ENCODE peak calls at places on chromosomes 5 and 9, in seven cellular contexts. D, S, Z, H, G, M and W are unnamed samples.

GRCh38 chr9:113390192-113390960 is 10.7 kb downstream of the ALAD start:
- DNase-seq in M (no peak), D (no peak), S (no peak), H (no peak), Z (no peak), G (no peak), W (no peak)

GRCh38 chr9:106970219-106970975 is 107.4 kb downstream of the ZNF462 start:
- DNase-seq in H (no peak), D (no peak), S (no peak), Z (no peak), G (no peak), M (no peak), W (no peak)

GRCh38 chr9:19252174-19252884 is 21.8 kb downstream of the DENND4C start:
- DNase-seq in S (no peak), D (no peak), G (no peak), H (no peak), Z (no peak), M (no peak), W (no peak)

GRCh38 chr5:9265391-9266287 is 280.2 kb downstream of the SEMA5A start:
- DNase-seq in H (no peak), D (peak; percentile 96), G (no peak), M (peak; percentile 85), S (no peak), Z (no peak), W (peak; percentile 84)

GRCh38 chr5:57754616-57755015 is 272.0 kb upstream of the ACTBL2 start:
- DNase-seq in G (no peak), H (no peak), Z (no peak), M (no peak), D (peak; percentile 36), S (no peak), W (no peak)

GRCh38 chr9:113633782-113634596 is 170.5 kb downstream of the RGS3 start:
- DNase-seq in G (peak; percentile 70), H (peak; percentile 42), Z (no peak), D (no peak), M (no peak), S (no peak), W (no peak)

GRCh38 chr9:112831281-112831851 is 59.3 kb downstream of the SLC46A2 start:
- DNase-seq in S (no peak), D (peak; percentile 40), G (no peak), M (no peak), H (no peak), Z (peak; percentile 59), W (no peak)

GRCh38 chr5:78701795-78702406 is 53.3 kb upstream of the LHFPL2 start:
- DNase-seq in H (no peak), S (no peak), G (no peak), Z (no peak), D (peak; percentile 16), M (no peak), W (no peak)

GRCh38 chr9:3708751-3709150 is 182.9 kb upstream of the RFX3 start:
- DNase-seq in D (peak; percentile 63), S (no peak), M (no peak), H (no peak), Z (no peak), G (no peak), W (no peak)

GRCh38 chr5:10524376-10525123 is 39.3 kb upstream of the ANKRD33B start:
- DNase-seq in Z (peak; percentile 81), D (peak; percentile 97), H (no peak), S (no peak), G (no peak), M (peak; percentile 95), W (peak; percentile 97)

GRCh38 chr9:114691046-114691955 is 9.3 kb upstream of the TEX48 start:
- DNase-seq in H (no peak), S (no peak), M (peak; percentile 76), G (no peak), Z (no peak), D (peak; percentile 88), W (peak; percentile 52)

GRCh38 chr5:141850183-141850768 is 27.9 kb downstream of the PCDH1 start:
- DNase-seq in G (no peak), S (peak; percentile 52), Z (no peak), H (no peak), D (peak; percentile 61), M (no peak), W (no peak)

GRCh38 chr9:34451545-34451944 is 6.8 kb downstream of the FAM219A start:
- DNase-seq in G (no peak), D (peak; percentile 45), H (no peak), M (no peak), Z (no peak), S (no peak), W (no peak)

GRCh38 chr5:139272471-139273321 is 20.8 kb upstream of the MATR3 start:
- DNase-seq in M (no peak), H (no peak), S (no peak), Z (no peak), G (peak; percentile 73), D (peak; percentile 77), W (no peak)

GRCh38 chr9:132082188-132082587 is 2.5 kb upstream of the MED27 start:
- DNase-seq in M (no peak), S (no peak), H (no peak), D (no peak), Z (no peak), G (no peak), W (no peak)

GRCh38 chr9:103714992-103715391 is 379.1 kb upstream of the SMC2 start:
- DNase-seq in Z (no peak), M (no peak), S (no peak), G (no peak), H (no peak), D (no peak), W (no peak)

GRCh38 chr9:120646943-120647342 is 67.0 kb upstream of the CDK5RAP2 start:
- DNase-seq in M (no peak), G (peak; percentile 65), H (no peak), S (no peak), D (no peak), Z (no peak), W (no peak)

GRCh38 chr9:120643096-120643495 is 63.1 kb upstream of the CDK5RAP2 start:
- DNase-seq in Z (no peak), G (no peak), H (no peak), M (no peak), S (no peak), D (no peak), W (no peak)

GRCh38 chr9:120640380-120640779 is 60.4 kb upstream of the CDK5RAP2 start:
- DNase-seq in Z (no peak), H (no peak), M (no peak), S (no peak), D (no peak), G (peak; percentile 47), W (no peak)

GRCh38 chr9:120637919-120638318 is 58.0 kb upstream of the CDK5RAP2 start:
- DNase-seq in Z (no peak), M (no peak), D (no peak), G (peak; percentile 40), H (no peak), S (no peak), W (no peak)

GRCh38 chr9:120642129-120642528 is 62.2 kb upstream of the CDK5RAP2 start:
- DNase-seq in D (no peak), H (no peak), G (no peak), Z (no peak), M (no peak), S (no peak), W (no peak)
- H3K4me3 ChIP-seq in D (no peak overlapping the region), H (no peak overlapping the region), G (no peak overlapping the region), Z (no peak overlapping the region), M (no peak overlapping the region), S (no peak overlapping the region), W (no peak overlapping the region)

GRCh38 chr5:72402959-72403628 is 82.9 kb downstream of the PTCD2 start:
- DNase-seq in D (peak; percentile 67), S (no peak), M (no peak), Z (no peak), H (no peak), G (no peak), W (no peak)
- TF ChIP-seq CTCF in D (peak; percentile 9), S (no peak), M (peak; percentile 46), Z (peak; percentile 34), H (no peak), G (peak; percentile 11), W (peak; percentile 7)

GRCh38 chr5:17000296-17000939 is 64.3 kb upstream of the MYO10 start:
- DNase-seq in H (no peak), G (no peak), M (peak; percentile 90), D (peak; percentile 91), S (no peak), Z (no peak), W (peak; percentile 94)

GRCh38 chr5:17004441-17005086 is 68.5 kb upstream of the MYO10 start:
- DNase-seq in Z (no peak), M (no peak), G (no peak), H (no peak), S (no peak), D (no peak), W (no peak)

GRCh38 chr5:17001418-17001817 is 65.3 kb upstream of the MYO10 start:
- DNase-seq in S (no peak), G (no peak), Z (no peak), M (no peak), H (no peak), D (peak; percentile 52), W (no peak)

DNA sequence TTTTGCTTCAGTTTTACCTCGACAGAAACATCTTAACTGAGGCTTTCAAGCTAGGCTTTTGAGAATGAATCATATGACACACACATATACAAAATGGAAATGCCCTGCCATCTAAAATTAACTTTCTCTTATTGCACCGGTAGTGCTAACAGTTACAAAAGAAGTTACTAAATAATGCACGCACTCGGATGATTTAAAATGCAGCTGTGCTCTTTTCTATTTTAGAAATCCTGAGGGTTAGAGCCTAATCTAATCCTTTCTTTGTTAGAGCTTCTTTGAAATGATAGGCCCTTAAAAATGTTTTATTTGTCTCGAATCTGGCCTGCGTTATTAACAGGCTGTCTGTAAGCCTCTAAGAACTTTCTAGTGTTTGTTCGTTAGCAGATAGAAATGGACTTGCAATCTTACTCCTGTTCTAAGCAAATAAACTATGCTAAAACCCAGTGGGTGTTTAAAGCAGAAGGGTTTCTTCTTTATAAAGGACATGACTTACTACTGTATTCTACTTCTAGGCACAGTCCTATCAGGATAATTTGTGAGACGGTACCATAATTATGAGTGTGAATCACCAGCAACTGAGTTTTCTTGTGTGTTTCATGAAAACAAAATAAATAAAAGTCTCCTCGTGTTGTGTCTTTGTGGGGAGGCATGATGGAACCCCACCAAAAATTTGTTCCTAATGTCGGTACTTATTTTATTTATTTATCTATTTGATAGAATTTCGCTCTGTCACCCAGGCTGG is 69.2 kb upstream of the MYO10 start:
- DNase-seq in M (no peak), G (no peak), H (no peak), Z (no peak), S (no peak), D (peak; percentile 33), W (no peak)
- H3K4me3 ChIP-seq in M (no peak overlapping the region), G (no peak overlapping the region), H (no peak overlapping the region), Z (peak overlapping the region; percentile 41), S (no peak overlapping the region), D (no peak overlapping the region), W (no peak overlapping the region)

DNA sequence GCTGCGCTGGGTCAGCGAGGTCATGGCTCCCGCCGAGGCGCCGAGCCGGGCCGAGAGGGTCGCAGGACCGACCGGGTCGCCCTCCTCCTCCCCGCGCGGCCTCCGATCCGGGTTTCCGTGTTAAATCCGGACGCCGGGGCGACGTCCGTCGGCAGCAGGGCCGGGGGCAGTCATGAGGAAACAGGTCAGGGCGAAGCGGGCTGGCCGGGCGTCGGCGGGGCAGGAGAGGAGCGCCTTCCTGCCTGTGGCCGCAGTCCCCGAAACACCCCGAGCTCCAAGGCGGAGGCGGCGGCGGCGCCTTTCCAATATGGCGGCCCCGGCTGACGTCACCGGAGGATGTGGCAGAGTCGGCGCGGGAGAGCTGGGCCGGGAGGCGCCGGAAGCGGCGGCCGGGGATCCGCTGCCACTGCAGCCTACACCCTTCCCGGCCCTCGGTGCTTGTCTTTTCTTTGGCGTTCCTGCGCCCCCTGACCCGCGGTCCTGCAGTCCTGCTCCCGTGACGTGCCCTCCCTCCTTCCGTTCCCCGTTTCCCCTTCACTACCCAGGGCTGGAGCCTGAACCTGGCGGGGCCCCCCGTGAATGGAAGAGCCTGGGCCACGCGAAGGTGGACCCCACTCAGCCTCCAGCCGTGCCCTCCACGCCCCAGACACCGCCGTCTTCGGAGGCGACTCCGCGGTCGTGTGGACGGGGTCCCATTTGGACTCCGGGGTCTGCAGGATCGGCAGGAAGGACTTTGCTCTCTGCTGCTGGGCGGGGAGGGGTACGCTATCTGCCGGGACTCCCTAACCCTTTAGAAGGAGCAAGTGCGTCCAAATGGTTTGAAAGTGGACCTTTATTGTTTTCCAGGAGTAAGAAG is at the start of gene GOLPH3:
- DNase-seq in S (peak; percentile 89), G (peak; percentile 81), Z (peak; percentile 97), M (no peak), D (peak; percentile 96), H (peak; percentile 96), W (no peak)
- TF ChIP-seq CTCF in S (no peak), G (no peak), Z (no peak), M (no peak), D (no peak), H (no peak), W (no peak)